ENCODE peak calls at places on chromosome 1, in eight cellular contexts. O is adrenal gland; F is CD8-positive, alpha-beta T cell; B is thoracic aorta; Q is astrocyte of the cerebellum; J is tibial artery; E is HCT116; I is BE2C. X is an unnamed sample.

GRCh38 chr1:94416901-94417701 is 1.1 kb upstream of the ABCD3 start:
- DNase-seq in O (peak), F (no peak), B (no peak), Q (peak), J (no peak), E (no peak), I (no peak), X (no peak)

GRCh38 chr1:158121604-158122254 is 59.0 kb upstream of the CD1D start:
- DNase-seq in O (peak), F (peak), B (no peak), Q (peak), J (no peak), E (peak), I (peak), X (no peak)

GRCh38 chr1:47844556-47844950 is 152.6 kb downstream of the TRABD2B start:
- DNase-seq in O (no peak), F (no peak), B (no peak), Q (no peak), J (no peak), E (no peak), I (no peak), X (no peak)

GRCh38 chr1:173853074-173853473 is 14.7 kb downstream of the GAS5 start:
- DNase-seq in O (no peak), F (no peak), B (no peak), Q (no peak), J (no peak), E (no peak), I (no peak), X (no peak)

GRCh38 chr1:38444311-38444710 is 397.7 kb upstream of the POU3F1 start:
- DNase-seq in O (no peak), F (no peak), B (no peak), Q (peak), J (no peak), E (no peak), I (no peak), X (peak)

GRCh38 chr1:7456683-7457082 is 314.4 kb upstream of the VAMP3 start:
- DNase-seq in O (no peak), F (no peak), B (no peak), Q (no peak), J (no peak), E (no peak), I (no peak), X (no peak)

GRCh38 chr1:98458514-98459259 is 202.8 kb upstream of the SNX7 start:
- DNase-seq in O (no peak), F (no peak), B (no peak), Q (no peak), J (no peak), E (no peak), I (no peak), X (no peak)

GRCh38 chr1:157944666-157945280 is 48.7 kb upstream of the KIRREL1 start:
- DNase-seq in O (no peak), F (no peak), B (no peak), Q (no peak), J (no peak), E (no peak), I (no peak), X (no peak)

DNA sequence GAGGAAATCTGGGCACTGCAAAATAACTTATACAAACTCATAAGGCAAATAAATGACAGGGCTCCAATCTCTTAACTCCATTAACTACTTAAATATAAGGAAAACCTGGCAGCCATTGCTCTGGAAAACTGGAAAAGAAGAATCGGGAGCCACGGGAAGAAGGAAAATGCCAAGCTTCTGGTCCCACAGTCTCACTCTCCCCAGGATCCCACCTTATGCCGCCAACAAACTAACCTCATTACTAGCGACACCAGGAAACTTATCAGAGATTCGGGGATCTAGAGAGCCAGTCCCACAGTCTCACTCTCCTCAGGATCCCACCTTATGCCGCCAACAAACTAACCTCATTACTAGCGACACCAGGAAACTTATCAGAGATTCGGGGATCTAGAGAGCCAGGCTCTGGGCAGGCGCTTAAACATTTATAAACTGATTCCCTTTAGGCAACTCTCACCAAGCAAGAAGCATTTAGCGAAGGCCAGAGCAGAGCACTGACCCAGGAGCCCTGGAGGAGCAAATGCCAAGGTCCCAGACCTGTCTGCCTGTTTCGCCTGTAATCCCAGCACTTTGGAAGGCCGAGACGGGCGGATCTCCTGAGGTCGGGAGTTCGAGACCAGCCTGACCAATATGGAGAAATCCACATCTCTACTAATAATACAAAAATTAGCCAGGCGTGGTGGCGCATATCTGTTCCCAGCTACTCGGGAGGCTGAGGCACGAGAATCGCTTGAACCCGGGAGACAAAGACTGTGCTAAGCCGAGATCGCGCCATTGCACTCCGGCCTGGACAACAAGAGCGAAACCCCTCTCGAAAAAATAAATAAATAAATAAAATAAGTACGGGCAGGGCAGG is 720 bp downstream of the PSMB2 start:
- DNase-seq in O (no peak), F (no peak), B (no peak), Q (no peak), J (no peak), E (no peak), I (no peak), X (no peak)
- H3K4me3 ChIP-seq in O (peak), F (peak), B (peak), Q (peak), J (peak), E (peak), I (peak), X (peak)

GRCh38 chr1:57235782-57236181 is 188.1 kb downstream of the DAB1 start:
- DNase-seq in O (no peak), F (no peak), B (no peak), Q (no peak), J (no peak), E (no peak), I (no peak), X (no peak)

GRCh38 chr1:57232500-57232899 is 191.4 kb downstream of the DAB1 start:
- DNase-seq in O (no peak), F (no peak), B (no peak), Q (no peak), J (no peak), E (no peak), I (no peak), X (no peak)

GRCh38 chr1:57234459-57234858 is 189.4 kb downstream of the DAB1 start:
- DNase-seq in O (no peak), F (no peak), B (no peak), Q (no peak), J (no peak), E (no peak), I (no peak), X (no peak)

GRCh38 chr1:57229076-57229475 is 194.8 kb downstream of the DAB1 start:
- DNase-seq in O (no peak), F (no peak), B (no peak), Q (no peak), J (no peak), E (no peak), I (no peak), X (no peak)

GRCh38 chr1:57229998-57230397 is 193.9 kb downstream of the DAB1 start:
- DNase-seq in O (no peak), F (no peak), B (no peak), Q (no peak), J (no peak), E (no peak), I (no peak), X (no peak)
- TF ChIP-seq CTCF in O (no peak), F (no peak), B (no peak), Q (no peak), J (no peak), E (no peak), I (no peak), X (no peak)

DNA sequence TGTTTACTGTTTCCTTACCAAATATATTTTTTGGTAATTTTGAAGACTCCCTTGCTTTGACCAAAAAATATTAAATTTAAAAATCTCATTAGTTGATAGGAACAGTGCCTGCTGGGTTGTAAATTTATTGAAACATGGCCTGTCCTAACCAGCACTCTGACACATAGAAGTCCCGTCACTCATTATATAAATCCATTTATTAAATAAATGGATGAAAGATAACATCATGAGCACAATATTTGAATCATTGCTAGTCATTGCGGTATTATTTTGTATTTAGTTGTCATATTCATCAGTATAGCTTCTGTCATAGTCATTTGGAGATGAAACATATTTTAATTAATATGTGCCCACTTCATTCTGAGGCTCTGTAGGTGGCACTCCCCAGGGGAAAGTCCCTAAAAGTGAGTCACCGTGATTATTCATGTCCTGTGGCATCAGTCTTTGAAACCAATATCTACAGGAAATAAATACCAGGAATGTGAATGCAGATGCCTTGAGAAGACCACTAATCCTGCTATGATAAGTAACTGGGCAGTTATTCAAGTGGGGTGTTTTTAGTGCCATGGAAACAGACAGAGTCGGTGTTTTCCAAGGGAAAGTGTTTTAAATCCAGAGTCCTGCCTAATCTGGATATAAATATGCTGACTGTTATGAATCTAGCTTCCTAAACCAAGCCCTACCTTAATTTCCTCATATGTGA is 302.0 kb downstream of the DUSP10 start:
- DNase-seq in O (no peak), F (no peak), B (no peak), Q (peak), J (no peak), E (peak), I (no peak), X (peak)
- H3K4me3 ChIP-seq in O (no peak), F (no peak), B (no peak), Q (no peak), J (no peak), E (peak), I (no peak), X (no peak)

GRCh38 chr1:180428782-180429695 is 73.3 kb downstream of the ACBD6 start:
- DNase-seq in O (no peak), F (no peak), B (no peak), Q (no peak), J (no peak), E (no peak), I (no peak), X (no peak)
- TF ChIP-seq CTCF in O (no peak), F (no peak), B (no peak), Q (no peak), J (no peak), E (no peak), I (no peak), X (no peak)

DNA sequence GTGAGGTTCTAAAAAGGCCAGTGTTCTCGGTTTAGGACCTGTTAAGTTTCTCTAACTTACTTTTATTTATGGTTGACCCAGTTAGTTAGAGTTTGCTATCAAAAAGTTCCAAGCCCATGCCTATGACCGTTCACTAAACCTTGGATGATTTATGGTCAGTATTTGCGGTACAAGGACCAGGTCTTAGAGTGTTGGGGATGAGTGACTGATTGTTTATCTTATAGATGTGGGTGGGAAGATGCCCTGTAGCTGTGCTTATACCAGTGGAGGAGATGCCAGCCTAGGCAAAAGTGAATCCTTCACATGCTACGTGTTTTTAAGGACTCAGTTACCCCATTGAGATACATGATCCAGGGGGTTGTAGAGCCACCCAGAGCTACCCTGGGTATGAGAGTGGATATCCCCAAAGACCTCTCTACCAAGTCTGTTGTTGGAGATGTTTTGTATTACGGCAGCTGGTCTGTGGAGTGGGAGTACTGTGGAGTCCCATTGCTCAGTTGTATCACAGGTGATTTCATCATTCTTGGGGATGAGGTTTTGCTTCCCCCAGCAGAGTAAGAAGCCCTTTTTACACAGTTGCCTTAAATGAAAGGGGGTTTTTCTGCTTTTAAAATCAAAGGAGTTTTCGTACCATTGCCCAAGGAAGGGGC is 2.1 kb downstream of the SLC22A15 start:
- DNase-seq in O (no peak), F (no peak), B (no peak), Q (no peak), J (no peak), E (no peak), I (no peak), X (no peak)
- H3K4me3 ChIP-seq in O (no peak), F (no peak), B (peak), Q (no peak), J (peak), E (no peak), I (no peak), X (no peak)

GRCh38 chr1:53919675-53920066 is 25.7 kb downstream of the DIO1 start:
- DNase-seq in O (no peak), F (no peak), B (no peak), Q (no peak), J (no peak), E (no peak), I (no peak), X (no peak)
- TF ChIP-seq CTCF in O (no peak), F (no peak), B (no peak), Q (no peak), J (no peak), E (no peak), I (no peak), X (no peak)

GRCh38 chr1:1435094-1435903 is at the start of gene VWA1:
- DNase-seq in O (no peak), F (peak), B (no peak), Q (no peak), J (peak), E (no peak), I (peak), X (no peak)
- H3K4me3 ChIP-seq in O (no peak), F (no peak), B (peak), Q (peak), J (peak), E (peak), I (peak), X (peak)